ENCODE peak calls at places on chromosomes 5 and 9, in seven cellular contexts. G, X, M, A, P, J and T are unnamed samples.

GRCh38 chr5:146076455-146076854 is 28.9 kb downstream of the PLAC8L1 start:
- DNase-seq in A (no peak), M (no peak), P (no peak), X (no peak), J (no peak), G (no peak), T (no peak)

GRCh38 chr5:90640484-90641059 is 82.0 kb downstream of the ADGRV1 start:
- DNase-seq in X (no peak), P (no peak), J (no peak), A (no peak), G (no peak), M (no peak), T (peak)

GRCh38 chr5:116557669-116558271 is 16.9 kb downstream of the SEMA6A start:
- DNase-seq in J (peak), A (no peak), X (no peak), G (no peak), M (no peak), P (no peak), T (peak)

GRCh38 chr5:97968346-97968745 is 785.3 kb upstream of the RIOK2 start:
- DNase-seq in G (no peak), M (no peak), X (no peak), P (no peak), A (no peak), J (no peak), T (no peak)

GRCh38 chr5:86797677-86798076 is 179.9 kb downstream of the COX7C start:
- DNase-seq in X (no peak), J (no peak), P (no peak), M (no peak), G (no peak), A (no peak), T (no peak)

GRCh38 chr9:99193466-99193821 is 28.3 kb downstream of the ALG2 start:
- DNase-seq in A (no peak), G (no peak), P (no peak), X (no peak), J (no peak), M (no peak), T (no peak)

GRCh38 chr5:61330341-61330878 is 1.6 kb upstream of the ZSWIM6 start:
- DNase-seq in A (no peak), M (peak), P (peak), X (peak), G (peak), J (peak), T (peak)

GRCh38 chr9:94168203-94169000 is 84.1 kb downstream of the PTPDC1 start:
- DNase-seq in G (no peak), J (no peak), A (no peak), M (no peak), P (no peak), X (no peak), T (no peak)

GRCh38 chr5:20368581-20368980 is 380.6 kb upstream of the CDH18 start:
- DNase-seq in M (no peak), G (no peak), A (no peak), J (no peak), X (no peak), P (no peak), T (no peak)

GRCh38 chr9:89178162-89179120 is at the start of gene SHC3:
- DNase-seq in X (no peak), A (no peak), G (peak), P (peak), M (peak), J (no peak), T (peak)

GRCh38 chr9:136907011-136907914 is 20.9 kb downstream of the TRAF2 start:
- DNase-seq in J (no peak), A (no peak), X (no peak), P (no peak), M (no peak), G (no peak), T (no peak)

GRCh38 chr5:151612689-151613427 is 21.7 kb upstream of the FAT2 start:
- DNase-seq in P (no peak), X (no peak), J (peak), G (no peak), A (no peak), M (peak), T (no peak)

GRCh38 chr5:31346896-31347557 is 153.5 kb downstream of the CDH6 start:
- DNase-seq in P (no peak), X (no peak), J (no peak), M (no peak), G (no peak), A (no peak), T (no peak)

GRCh38 chr5:10319202-10319851 is 11.6 kb upstream of the CMBL start:
- DNase-seq in G (no peak), M (no peak), X (no peak), J (no peak), A (no peak), P (no peak), T (peak)

GRCh38 chr5:133344266-133344665 is 268.1 kb downstream of the FSTL4 start:
- DNase-seq in X (no peak), M (no peak), A (no peak), G (no peak), P (no peak), J (no peak), T (no peak)

GRCh38 chr5:54159153-54159836 is 151.1 kb downstream of the ARL15 start:
- DNase-seq in X (no peak), M (no peak), A (no peak), J (peak), P (no peak), G (no peak), T (no peak)

GRCh38 chr9:107158321-107158720 is 124.8 kb upstream of the RAD23B start:
- DNase-seq in G (no peak), M (peak), J (peak), P (peak), A (no peak), X (no peak), T (peak)
- TF ChIP-seq CTCF in G (no peak), M (peak), J (peak), P (peak), A (peak), X (peak), T (peak)

GRCh38 chr9:26863074-26863473 is 29.5 kb downstream of the CAAP1 start:
- DNase-seq in X (no peak), A (no peak), G (no peak), J (peak), P (no peak), M (no peak), T (peak)
- TF ChIP-seq CTCF in X (peak), A (no peak), G (no peak), J (peak), P (peak), M (peak), T (peak)

GRCh38 chr5:16897284-16897704 is 38.8 kb downstream of the MYO10 start:
- DNase-seq in M (no peak), J (peak), A (no peak), G (no peak), P (no peak), X (no peak), T (peak)
- TF ChIP-seq CTCF in M (no peak), J (no peak), A (no peak), G (no peak), P (no peak), X (no peak), T (no peak)

GRCh38 chr5:78627175-78627574 is 21.4 kb downstream of the LHFPL2 start:
- DNase-seq in G (no peak), X (no peak), M (no peak), J (no peak), A (no peak), P (no peak), T (peak)
- TF ChIP-seq CTCF in G (no peak), X (peak), M (no peak), J (peak), A (peak), P (no peak), T (peak)

DNA sequence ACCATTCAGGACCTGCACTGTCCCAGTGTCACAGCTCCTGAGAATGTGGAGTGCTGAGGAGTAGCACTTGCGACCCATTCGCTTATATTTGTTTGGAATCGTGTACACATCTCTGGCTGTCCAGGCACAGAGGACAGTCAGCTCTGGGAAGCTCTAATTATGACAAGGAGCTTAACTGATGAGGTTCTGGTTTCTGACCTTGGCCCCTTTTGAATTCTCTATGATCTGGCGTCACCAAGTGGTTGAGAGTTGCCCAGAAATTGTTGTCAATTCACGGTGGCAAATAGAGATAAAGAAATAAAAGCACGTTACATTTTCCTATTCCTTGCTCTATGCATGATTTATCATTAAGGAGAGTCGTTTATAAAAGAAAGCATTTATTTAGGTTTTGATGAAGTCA is 34.9 kb upstream of the LECT2 start:
- DNase-seq in J (no peak), P (no peak), A (no peak), M (no peak), G (no peak), X (no peak), T (no peak)
- TF ChIP-seq CTCF in J (no peak), P (no peak), A (no peak), M (no peak), G (no peak), X (peak), T (no peak)